ENCODE peak calls at places on chromosome 19, in four cellular contexts. C is pancreas; T is effector memory CD4-positive, alpha-beta T cell; L is testis. W is an unnamed sample.
A peak's percentile ranks its signal among the peaks of the same experiment; 100 is the strongest.

GRCh38 chr19:16025108-16026101 is 50.9 kb upstream of the TPM4 start:
- DNase-seq in T (no peak), L (peak; percentile 64), C (peak; percentile 28), W (peak; percentile 58)

GRCh38 chr19:45079063-45079910 is at the start of gene GEMIN7:
- DNase-seq in T (peak; percentile 62), L (peak; percentile 70), C (peak; percentile 77), W (peak; percentile 89)

GRCh38 chr19:34236035-34236793 is 18.1 kb upstream of the GARRE1 start:
- DNase-seq in C (no peak), L (peak; percentile 50), T (no peak), W (no peak)

GRCh38 chr19:52200044-52200443 is 10.2 kb downstream of the PPP2R1A start:
- DNase-seq in L (peak; percentile 18), T (no peak), C (no peak), W (no peak)

GRCh38 chr19:50791594-50792245 is 1.5 kb downstream of the ACP4 start:
- DNase-seq in T (no peak), L (no peak), C (no peak), W (no peak)

GRCh38 chr19:10748924-10749434 is 31.1 kb downstream of the DNM2 start:
- DNase-seq in T (no peak), L (peak; percentile 51), C (peak; percentile 95), W (peak; percentile 86)

GRCh38 chr19:3409346-3410064 is 43.1 kb downstream of the NFIC start:
- DNase-seq in T (no peak), L (peak; percentile 74), C (peak; percentile 58), W (no peak)

GRCh38 chr19:37933965-37934364 is 27.0 kb downstream of the SIPA1L3 start:
- DNase-seq in L (no peak), C (peak; percentile 49), T (no peak), W (no peak)

GRCh38 chr19:53195265-53195879 is 2.2 kb upstream of the ZNF665 start:
- DNase-seq in L (peak; percentile 92), T (peak; percentile 61), C (peak; percentile 87), W (no peak)

GRCh38 chr19:55809381-55810058 is 22.3 kb downstream of the NLRP11 start:
- DNase-seq in T (peak; percentile 1), L (peak; percentile 93), C (peak; percentile 75), W (peak; percentile 66)

GRCh38 chr19:13995878-13996765 is 10.0 kb downstream of the RFX1 start:
- DNase-seq in C (no peak), T (no peak), L (no peak), W (peak; percentile 36)

GRCh38 chr19:51799311-51799997 is 4.5 kb downstream of the FPR3 start:
- DNase-seq in T (no peak), C (peak; percentile 28), L (peak; percentile 93), W (peak; percentile 76)

GRCh38 chr19:1252818-1253513 is 4.6 kb downstream of the MIDN start:
- DNase-seq in C (peak; percentile 90), L (peak; percentile 86), T (peak; percentile 73), W (peak; percentile 97)

GRCh38 chr19:32816555-32817099 is 52.9 kb downstream of the SLC7A9 start:
- DNase-seq in L (no peak), T (no peak), C (no peak), W (no peak)

GRCh38 chr19:29271911-29272310 is 59.0 kb upstream of the UQCRFS1 start:
- DNase-seq in L (no peak), T (no peak), C (no peak), W (peak; percentile 1)

GRCh38 chr19:7534531-7534980 is 961 bp upstream of the PNPLA6 start:
- DNase-seq in T (peak; percentile 20), L (peak; percentile 79), C (peak; percentile 57), W (no peak)

GRCh38 chr19:12606796-12607195 is 3.8 kb downstream of the ZNF490 start:
- DNase-seq in C (no peak), T (no peak), L (no peak), W (no peak)

DNA sequence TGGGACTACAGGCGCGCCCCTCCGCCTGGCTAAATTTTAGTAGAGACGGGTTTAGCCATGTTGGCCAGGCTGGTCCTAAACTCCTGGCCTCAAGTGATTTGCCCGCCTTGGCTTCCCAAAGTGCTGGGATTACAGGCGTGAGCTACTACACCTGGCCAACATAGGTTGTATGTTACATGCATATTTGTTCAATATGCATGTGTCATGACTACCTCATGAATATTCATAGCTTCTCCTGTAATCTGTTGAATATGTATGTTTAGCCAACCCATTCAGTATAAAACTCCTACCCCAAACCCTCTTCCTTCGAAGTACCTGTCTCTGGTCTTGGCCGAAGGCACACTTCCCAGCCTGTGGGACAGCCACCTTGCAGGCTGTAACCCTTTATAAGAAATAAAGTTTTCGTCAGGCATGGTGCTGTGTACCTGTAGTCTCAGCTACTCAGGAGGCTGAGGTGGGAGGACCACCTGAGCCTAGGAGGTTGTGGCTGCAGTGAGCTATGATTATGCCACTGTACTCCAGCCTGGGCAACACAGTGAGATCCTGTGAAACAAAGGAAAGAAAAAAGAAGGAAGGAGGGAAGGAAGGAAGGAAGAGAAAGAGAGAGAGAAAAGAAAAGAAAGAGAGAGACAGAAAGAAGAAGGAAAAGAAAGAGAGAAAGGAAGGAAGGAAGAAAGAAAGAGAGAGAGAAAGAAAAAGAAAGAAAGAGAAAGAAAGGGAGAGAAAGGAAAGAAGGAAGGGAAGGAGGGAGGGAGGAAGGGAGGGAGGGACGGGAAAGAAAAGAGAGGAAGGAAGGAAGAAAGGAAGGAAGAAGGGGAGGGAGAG is 29.3 kb downstream of the GPR42 start:
- DNase-seq in C (no peak), L (no peak), T (no peak), W (no peak)
- H3K4me3 ChIP-seq in C (no peak overlapping the region), L (no peak overlapping the region), T (no peak overlapping the region), W (no peak overlapping the region)

GRCh38 chr19:39119830-39120229 is 5.8 kb upstream of the PAK4 start:
- DNase-seq in T (no peak), L (no peak), C (no peak), W (no peak)
- H3K4me3 ChIP-seq in T (no peak overlapping the region), L (no peak overlapping the region), C (no peak overlapping the region), W (no peak overlapping the region)

DNA sequence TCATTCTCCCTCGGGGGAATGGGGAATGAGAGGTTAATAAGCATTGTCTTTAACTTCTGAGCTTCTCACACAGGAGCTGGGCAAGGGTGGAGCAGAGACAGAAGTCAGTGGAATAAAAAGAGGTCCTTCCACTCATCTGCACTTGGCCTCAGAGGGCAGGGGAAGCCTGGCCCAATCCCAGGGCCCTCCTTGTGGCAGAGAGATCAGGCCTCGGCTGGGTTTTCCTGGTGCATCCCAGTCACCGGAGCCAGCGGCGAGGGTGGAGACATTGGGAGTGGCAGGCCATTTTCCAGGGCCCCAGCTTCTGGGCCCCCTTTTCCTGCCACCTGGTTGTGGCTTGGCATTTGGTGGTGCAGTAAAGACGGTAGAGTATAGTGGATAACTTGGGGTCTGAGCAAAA is 10.7 kb downstream of the CALM3 start:
- DNase-seq in C (no peak), L (no peak), T (no peak), W (peak; percentile 54)
- H3K4me3 ChIP-seq in C (no peak overlapping the region), L (no peak overlapping the region), T (no peak overlapping the region), W (no peak overlapping the region)

DNA sequence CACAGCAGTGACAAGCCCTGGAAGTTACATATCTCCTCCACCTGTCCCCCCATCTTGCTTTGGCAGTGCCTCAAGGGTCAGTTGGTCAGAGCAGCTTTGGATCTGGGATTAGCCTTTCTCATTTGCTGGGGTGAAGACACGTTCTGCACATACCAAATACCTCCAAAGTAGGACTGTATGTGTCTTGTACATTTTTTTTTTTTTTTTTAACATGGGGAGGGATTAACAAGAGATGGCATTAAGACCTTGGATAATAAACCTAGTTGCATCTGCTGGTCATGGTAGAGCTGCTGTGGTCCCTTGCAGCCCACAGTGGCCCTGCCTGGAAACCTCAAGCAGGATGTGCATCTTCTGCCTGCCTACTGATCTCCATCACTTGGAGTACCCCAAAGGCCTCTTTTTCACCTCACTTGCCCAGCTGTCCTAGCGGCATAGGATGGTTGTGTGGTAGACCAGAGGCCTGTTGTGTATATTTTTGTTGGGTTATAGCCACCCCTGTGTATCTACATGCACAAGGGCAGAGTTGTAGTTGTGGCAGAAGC is 2.5 kb downstream of the RPS19 start:
- DNase-seq in C (no peak), L (no peak), T (no peak), W (no peak)
- H3K4me3 ChIP-seq in C (peak overlapping the region; percentile 96), L (no peak overlapping the region), T (no peak overlapping the region), W (peak overlapping the region; percentile 92)

GRCh38 chr19:17843908-17844490 is 3.8 kb downstream of the JAK3 start:
- DNase-seq in L (no peak), T (no peak), C (no peak), W (no peak)
- H3K4me3 ChIP-seq in L (no peak overlapping the region), T (no peak overlapping the region), C (no peak overlapping the region), W (no peak overlapping the region)

GRCh38 chr19:48672994-48673393 is at the start of gene NTN5:
- DNase-seq in L (no peak), C (no peak), T (no peak), W (no peak)
- H3K4me3 ChIP-seq in L (no peak within 1 kb of the TSS), C (no peak within 1 kb of the TSS), T (no peak within 1 kb of the TSS), W (no peak within 1 kb of the TSS)

DNA sequence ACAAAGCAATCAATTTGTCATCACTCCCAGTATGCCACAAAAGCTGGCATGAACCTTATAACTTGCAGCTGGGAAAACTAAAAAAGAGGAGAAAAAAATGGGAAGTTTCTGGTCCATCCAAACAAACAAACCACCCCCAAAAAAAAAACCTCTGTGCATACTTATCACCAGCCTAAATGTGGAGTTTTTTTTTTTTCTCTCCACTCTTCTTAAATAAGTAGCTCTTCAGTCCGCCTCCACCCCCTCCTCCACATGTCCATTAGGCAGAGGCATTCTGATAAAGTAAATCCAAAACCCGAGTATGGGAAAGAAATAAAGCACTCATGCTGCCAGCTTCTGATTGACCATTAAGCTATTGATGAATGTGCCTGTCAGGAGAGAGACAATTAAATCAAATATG is 2.6 kb downstream of the TSHZ3 start:
- DNase-seq in L (no peak), T (no peak), C (no peak), W (no peak)
- H3K4me3 ChIP-seq in L (no peak overlapping the region), T (no peak overlapping the region), C (no peak overlapping the region), W (no peak overlapping the region)

DNA sequence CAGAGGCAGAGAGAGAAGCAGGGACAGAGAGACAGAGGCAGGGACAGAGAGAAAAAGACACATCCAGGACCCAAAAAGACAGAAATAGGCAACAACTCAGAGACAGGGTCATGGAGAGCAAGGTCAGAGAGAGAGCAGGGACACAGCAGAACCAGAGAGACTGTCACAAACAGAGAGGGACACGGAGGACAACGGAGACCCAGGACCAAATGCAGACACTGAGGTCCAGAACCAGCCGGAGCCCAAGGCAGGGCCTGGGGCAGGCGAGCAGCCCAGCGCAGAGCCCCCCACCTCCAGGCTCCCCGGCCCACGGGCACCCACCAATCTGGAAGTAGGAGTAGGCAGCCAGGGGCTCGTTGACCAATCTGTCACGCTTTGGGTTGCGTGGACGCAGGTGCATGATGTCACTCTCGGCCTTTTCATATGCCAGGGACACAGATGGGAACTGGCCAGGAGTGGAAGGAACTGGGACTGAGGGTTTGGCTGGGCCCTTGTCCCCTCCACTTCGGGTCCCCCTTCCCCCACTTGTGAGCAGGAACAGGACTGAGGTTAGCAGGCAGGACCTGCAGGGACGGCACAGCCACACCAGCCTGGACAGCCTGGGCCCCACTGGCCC is 8.1 kb downstream of the TMEM147 start:
- DNase-seq in L (no peak), C (no peak), T (no peak), W (no peak)
- H3K4me3 ChIP-seq in L (no peak overlapping the region), C (no peak overlapping the region), T (no peak overlapping the region), W (no peak overlapping the region)